ENCODE peak calls at places on chromosomes 5 and 9, in six cellular contexts. E is SHP77; D is stimulated activated CD4-positive, alpha-beta T cell treated with anti-CD3 and anti-CD28 coated beads, Interleukin-15, amount 100 ng/mL, for 24 hours; I is colonic mucosa; A is LHCN-M2; G is type B pancreatic cell. C is an unnamed sample.

GRCh38 chr9:129481424-129481823 is 139.5 kb downstream of the C9orf50 start:
- DNase-seq in E (no peak), D (no peak), I (no peak), A (no peak), G (no peak), C (no peak)

GRCh38 chr5:11672385-11673085 is 231.7 kb downstream of the CTNND2 start:
- DNase-seq in E (no peak), D (no peak), I (no peak), A (no peak), G (no peak), C (no peak)

GRCh38 chr5:152364899-152365298 is 40.2 kb downstream of the NMUR2 start:
- DNase-seq in E (no peak), D (no peak), I (no peak), A (no peak), G (no peak), C (no peak)

GRCh38 chr5:178766936-178767912 is 36.8 kb upstream of the ZNF354A start:
- DNase-seq in E (no peak), D (no peak), I (no peak), A (no peak), G (no peak), C (no peak)

GRCh38 chr9:72675586-72675985 is 154.2 kb downstream of the TMC1 start:
- DNase-seq in E (no peak), D (no peak), I (no peak), A (no peak), G (no peak), C (peak)

GRCh38 chr5:138148811-138149210 is 9.6 kb upstream of the NME5 start:
- DNase-seq in E (no peak), D (no peak), I (peak), A (peak), G (no peak), C (peak)

GRCh38 chr5:151239237-151239861 is 13.6 kb upstream of the GM2A start:
- DNase-seq in E (no peak), D (peak), I (peak), A (peak), G (no peak), C (peak)

GRCh38 chr9:95457769-95458168 is 59.0 kb downstream of the PTCH1 start:
- DNase-seq in E (no peak), D (no peak), I (no peak), A (no peak), G (no peak), C (no peak)

GRCh38 chr9:34684145-34684544 is 6.9 kb downstream of the CCL19 start:
- DNase-seq in E (no peak), D (peak), I (no peak), A (no peak), G (no peak), C (no peak)

GRCh38 chr5:157271740-157272271 is 5.9 kb downstream of the CYFIP2 start:
- DNase-seq in E (no peak), D (peak), I (no peak), A (no peak), G (no peak), C (peak)

GRCh38 chr5:1515921-1516571 is 7.7 kb downstream of the LPCAT1 start:
- DNase-seq in E (no peak), D (no peak), I (no peak), A (no peak), G (peak), C (no peak)

GRCh38 chr9:101350285-101350684 is 34.5 kb downstream of the BAAT start:
- DNase-seq in E (no peak), D (no peak), I (no peak), A (no peak), G (no peak), C (no peak)

GRCh38 chr5:77630246-77631165 is 8.0 kb downstream of the OTP start:
- DNase-seq in E (peak), D (peak), I (peak), A (peak), G (no peak), C (peak)

GRCh38 chr9:90167920-90168319 is 474.7 kb downstream of the DIRAS2 start:
- DNase-seq in E (no peak), D (no peak), I (no peak), A (no peak), G (no peak), C (peak)

GRCh38 chr5:14357861-14358260 is 214.7 kb downstream of the TRIO start:
- DNase-seq in E (no peak), D (no peak), I (no peak), A (no peak), G (no peak), C (no peak)

GRCh38 chr5:37810311-37810710 is 29.5 kb downstream of the GDNF start:
- DNase-seq in E (no peak), D (no peak), I (no peak), A (peak), G (no peak), C (no peak)

GRCh38 chr9:113476511-113476916 is 13.0 kb downstream of the RGS3 start:
- DNase-seq in E (no peak), D (no peak), I (no peak), A (no peak), G (peak), C (no peak)

GRCh38 chr5:6085461-6085860 is 292.9 kb downstream of the MED10 start:
- DNase-seq in E (no peak), D (no peak), I (no peak), A (no peak), G (no peak), C (no peak)

GRCh38 chr5:88692979-88693932 is 189.7 kb downstream of the MEF2C start:
- DNase-seq in E (no peak), D (no peak), I (no peak), A (no peak), G (no peak), C (no peak)

GRCh38 chr5:170903075-170903474 is 41.3 kb downstream of the RANBP17 start:
- DNase-seq in E (no peak), D (no peak), I (no peak), A (no peak), G (no peak), C (no peak)

GRCh38 chr9:78856144-78856543 is 559.2 kb downstream of the PSAT1 start:
- DNase-seq in E (no peak), D (no peak), I (no peak), A (no peak), G (no peak), C (no peak)

GRCh38 chr9:124779368-124780059 is 2.6 kb downstream of the OLFML2A start:
- DNase-seq in E (no peak), D (no peak), I (no peak), A (peak), G (peak), C (no peak)

GRCh38 chr9:13960011-13960765 is 353.8 kb downstream of the NFIB start:
- DNase-seq in E (no peak), D (no peak), I (no peak), A (no peak), G (no peak), C (no peak)

GRCh38 chr9:123689701-123690428 is 240.1 kb downstream of the DENND1A start:
- DNase-seq in E (no peak), D (no peak), I (no peak), A (no peak), G (no peak), C (no peak)

GRCh38 chr5:143010335-143010734 is 240.2 kb downstream of the ARHGAP26 start:
- DNase-seq in E (peak), D (no peak), I (no peak), A (no peak), G (no peak), C (no peak)

GRCh38 chr5:1724822-1725602 is 74.6 kb downstream of the MRPL36 start:
- DNase-seq in E (no peak), D (peak), I (peak), A (no peak), G (peak), C (peak)

GRCh38 chr5:41863871-41864486 is 6.2 kb downstream of the OXCT1 start:
- DNase-seq in E (no peak), D (no peak), I (no peak), A (peak), G (no peak), C (no peak)

GRCh38 chr9:4774209-4774608 is 18.5 kb upstream of the RCL1 start:
- DNase-seq in E (no peak), D (no peak), I (no peak), A (peak), G (no peak), C (no peak)

GRCh38 chr9:89247431-89248370 is 63.3 kb upstream of the CKS2 start:
- DNase-seq in E (no peak), D (no peak), I (no peak), A (no peak), G (no peak), C (peak)

GRCh38 chr5:135130526-135131215 is 96.6 kb upstream of the PITX1 start:
- DNase-seq in E (peak), D (no peak), I (no peak), A (no peak), G (no peak), C (no peak)

GRCh38 chr5:87825583-87825982 is 412.9 kb upstream of the CCNH start:
- DNase-seq in E (no peak), D (no peak), I (no peak), A (no peak), G (no peak), C (no peak)

GRCh38 chr5:144697847-144698262 is 527.2 kb downstream of the KCTD16 start:
- DNase-seq in E (no peak), D (no peak), I (no peak), A (peak), G (no peak), C (no peak)

C was measured in small intestine.